ENCODE peak calls at places on chromosomes 12 and 14, in five cellular contexts. S is heart right ventricle, H is stomach, O is H1, V is uterus. G is an unnamed sample. For H3K4me1, the result is how much of the 10 kb centered on the place peaks cover.

GRCh38 chr12:19971396-19971802 is 396.9 kb upstream of the PDE3A start:
- DNase-seq in S (no peak), H (no peak), O (peak), V (no peak), G (no peak)

GRCh38 chr14:54709867-54710266 is 142.9 kb downstream of the SAMD4A start:
- DNase-seq in S (no peak), H (no peak), O (no peak), V (no peak), G (no peak)

GRCh38 chr12:109827566-109828550 is 5.3 kb downstream of the TRPV4 start:
- DNase-seq in S (peak), H (peak), O (no peak), V (no peak), G (no peak)

GRCh38 chr12:98783420-98783819 is 138.3 kb downstream of the APAF1 start:
- DNase-seq in S (no peak), H (no peak), O (no peak), V (no peak), G (no peak)

GRCh38 chr12:38949363-38949762 is 44.0 kb upstream of the CPNE8 start:
- DNase-seq in S (no peak), H (no peak), O (no peak), V (no peak), G (no peak)

GRCh38 chr12:78938341-78939084 is 73.9 kb downstream of the SYT1 start:
- DNase-seq in S (no peak), H (no peak), O (no peak), V (no peak), G (no peak)

GRCh38 chr12:77995436-77996167 is 164.9 kb downstream of the NAV3 start:
- DNase-seq in S (no peak), H (no peak), O (no peak), V (no peak), G (no peak)

GRCh38 chr12:50201987-50202521 is 34.9 kb upstream of the CERS5 start:
- DNase-seq in S (no peak), H (no peak), O (no peak), V (no peak), G (no peak)

GRCh38 chr12:76422878-76423438 is 74.7 kb upstream of the BBS10 start:
- DNase-seq in S (no peak), H (no peak), O (no peak), V (no peak), G (no peak)

GRCh38 chr12:3097186-3097804 is 20.1 kb downstream of the TSPAN9 start:
- DNase-seq in S (peak), H (peak), O (no peak), V (peak), G (no peak)

GRCh38 chr12:93824514-93825500 is 147.6 kb downstream of the CRADD start:
- DNase-seq in S (no peak), H (no peak), O (no peak), V (no peak), G (peak)

GRCh38 chr12:93818488-93819047 is 141.4 kb downstream of the CRADD start:
- DNase-seq in S (no peak), H (no peak), O (no peak), V (peak), G (no peak)

GRCh38 chr12:93813972-93814821 is 137.0 kb downstream of the CRADD start:
- DNase-seq in S (peak), H (peak), O (no peak), V (peak), G (no peak)

GRCh38 chr12:93823616-93824410 is 146.6 kb downstream of the CRADD start:
- DNase-seq in S (no peak), H (no peak), O (no peak), V (no peak), G (no peak)

DNA sequence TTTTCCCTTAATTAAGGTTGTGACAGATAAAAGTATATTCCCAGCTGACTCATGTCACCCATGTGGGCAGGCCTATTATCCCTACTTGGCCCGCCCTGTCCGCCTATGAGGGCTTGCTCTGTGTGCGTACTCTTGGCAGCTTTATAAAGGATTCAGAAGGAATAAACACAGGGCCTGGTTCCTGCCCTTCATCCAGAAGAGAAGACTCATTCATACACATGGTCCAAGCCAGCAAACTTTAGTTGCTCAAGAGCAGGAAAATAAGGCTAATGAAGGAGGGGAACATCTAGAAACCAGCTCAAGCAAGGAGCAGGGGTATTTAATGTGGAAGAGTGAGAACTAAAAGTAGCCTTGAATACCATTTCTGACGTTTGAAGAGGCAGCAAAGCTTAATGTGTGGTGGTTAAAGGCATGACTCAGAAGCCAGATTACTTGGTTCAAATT is 141.9 kb downstream of the CRADD start:
- DNase-seq in S (peak), H (peak), O (no peak), V (peak), G (no peak)
- H3K27ac ChIP-seq in S (peak), H (no peak), O (no peak), V (peak), G (no peak)

DNA sequence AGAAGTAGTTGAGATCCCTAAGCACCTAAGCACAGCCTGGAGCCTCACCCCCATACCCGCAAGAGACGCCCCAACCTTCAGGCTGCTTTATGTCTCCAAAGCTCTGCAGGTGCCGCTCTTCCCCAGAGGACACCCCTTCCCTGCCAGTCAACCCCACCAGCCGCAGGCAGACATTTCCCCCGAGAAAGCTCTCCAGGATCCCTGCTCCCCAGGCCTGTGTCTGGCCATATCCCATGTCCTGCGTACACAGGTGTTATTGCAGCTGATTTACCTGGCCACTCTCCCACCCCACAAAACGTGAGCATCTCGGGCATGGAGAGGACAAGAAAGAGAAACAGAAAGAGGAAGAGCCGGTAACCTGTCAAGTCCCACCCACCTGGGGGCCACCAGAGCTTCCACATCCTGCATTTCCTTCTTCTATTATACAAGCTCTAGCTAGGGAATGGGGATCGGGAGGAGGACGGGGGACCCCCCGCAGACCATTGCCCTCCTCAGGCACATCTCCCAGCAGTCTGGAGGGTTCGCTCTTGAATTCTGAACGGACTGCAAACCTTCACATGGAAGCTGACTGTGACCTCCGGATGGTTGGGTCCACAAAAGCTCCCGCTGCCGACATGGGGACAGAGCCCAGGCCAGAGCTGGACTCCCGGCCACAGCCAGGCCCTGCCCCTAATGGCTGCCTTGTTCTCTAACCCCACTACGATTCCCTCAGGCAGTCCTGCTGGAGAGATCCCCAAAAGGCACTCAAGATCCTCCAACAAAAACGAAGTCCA is 17.6 kb downstream of the CCDC88C start:
- DNase-seq in S (no peak), H (peak), O (peak), V (no peak), G (no peak)
- H3K4me1 ChIP-seq in S (half or more), H (half or more), O (under half), V (under half), G (under half)

GRCh38 chr14:69620211-69620611 is 8.8 kb downstream of the SUSD6 start:
- DNase-seq in S (no peak), H (no peak), O (no peak), V (no peak), G (no peak)

GRCh38 chr14:69624131-69624530 is 12.7 kb downstream of the SUSD6 start:
- DNase-seq in S (no peak), H (no peak), O (no peak), V (no peak), G (no peak)

GRCh38 chr14:69619007-69619406 is 7.6 kb downstream of the SUSD6 start:
- DNase-seq in S (no peak), H (no peak), O (no peak), V (peak), G (no peak)

GRCh38 chr14:69617796-69618195 is 6.4 kb downstream of the SUSD6 start:
- DNase-seq in S (no peak), H (no peak), O (no peak), V (no peak), G (no peak)

GRCh38 chr14:69620981-69621380 is 9.6 kb downstream of the SUSD6 start:
- DNase-seq in S (no peak), H (no peak), O (no peak), V (no peak), G (no peak)
- H3K27ac ChIP-seq in S (no peak), H (no peak), O (no peak), V (no peak), G (no peak)

GRCh38 chr14:22151091-22151490 is 437.9 kb downstream of the DAD1 start:
- DNase-seq in S (no peak), H (no peak), O (no peak), V (no peak), G (no peak)
- H3K4me1 ChIP-seq in S (under half), H (under half), O (under half), V (under half), G (under half)

GRCh38 chr12:25382311-25383106 is 131.8 kb upstream of the KRAS start:
- DNase-seq in S (no peak), H (no peak), O (no peak), V (no peak), G (no peak)
- H3K27ac ChIP-seq in S (no peak), H (no peak), O (no peak), V (no peak), G (no peak)

GRCh38 chr12:104469523-104469922 is 12.8 kb downstream of the CHST11 start:
- DNase-seq in S (no peak), H (no peak), O (no peak), V (no peak), G (no peak)
- H3K4me1 ChIP-seq in S (under half), H (under half), O (under half), V (under half), G (under half)

G was measured in iPS DF 6.9.